ENCODE peak calls at places on chromosomes 13 and 19, in five cellular contexts. Y, L, U, O and J are unnamed samples.

GRCh38 chr13:38630780-38631179 is 56.1 kb upstream of the FREM2 start:
- DNase-seq in Y (peak), L (no peak), U (no peak), O (no peak), J (no peak)

GRCh38 chr13:42524487-42525034 is 49.4 kb upstream of the TNFSF11 start:
- DNase-seq in Y (no peak), L (no peak), U (no peak), O (peak), J (no peak)

GRCh38 chr19:6890938-6891337 is 3.6 kb downstream of the ADGRE1 start:
- DNase-seq in Y (no peak), L (no peak), U (no peak), O (no peak), J (no peak)

GRCh38 chr19:13875824-13876223 is 1.1 kb upstream of the NANOS3 start:
- DNase-seq in Y (no peak), L (no peak), U (no peak), O (no peak), J (no peak)

GRCh38 chr13:31875134-31875533 is 135.8 kb downstream of the RXFP2 start:
- DNase-seq in Y (no peak), L (no peak), U (no peak), O (no peak), J (no peak)

GRCh38 chr13:114067381-114067885 is 65.0 kb downstream of the RASA3 start:
- DNase-seq in Y (peak), L (peak), U (no peak), O (peak), J (no peak)

GRCh38 chr19:41993612-41994483 is at the start of gene ATP1A3:
- DNase-seq in Y (peak), L (peak), U (peak), O (peak), J (peak)

GRCh38 chr13:31413531-31413930 is 213.8 kb downstream of the B3GLCT start:
- DNase-seq in Y (no peak), L (no peak), U (no peak), O (no peak), J (no peak)

GRCh38 chr13:28475916-28476725 is 18.8 kb downstream of the FLT1 start:
- DNase-seq in Y (peak), L (peak), U (no peak), O (no peak), J (no peak)

GRCh38 chr19:21314676-21315075 is 14.5 kb downstream of the ZNF708 start:
- DNase-seq in Y (peak), L (no peak), U (no peak), O (no peak), J (no peak)

GRCh38 chr19:35940839-35941238 is 4.7 kb downstream of the LRFN3 start:
- DNase-seq in Y (no peak), L (no peak), U (no peak), O (no peak), J (no peak)

GRCh38 chr13:51844862-51845573 is at the start of gene TMEM272:
- DNase-seq in Y (peak), L (no peak), U (peak), O (peak), J (peak)

GRCh38 chr19:17321655-17322489 is 12.5 kb downstream of the DDA1 start:
- DNase-seq in Y (no peak), L (no peak), U (no peak), O (no peak), J (no peak)

GRCh38 chr13:77143325-77143907 is 116.5 kb upstream of the FBXL3 start:
- DNase-seq in Y (peak), L (peak), U (no peak), O (no peak), J (no peak)

GRCh38 chr13:32961724-32962123 is 54.5 kb upstream of the KL start:
- DNase-seq in Y (no peak), L (no peak), U (no peak), O (no peak), J (no peak)

GRCh38 chr13:73657821-73658540 is 476.2 kb downstream of the KLF12 start:
- DNase-seq in Y (no peak), L (no peak), U (no peak), O (no peak), J (no peak)

GRCh38 chr13:107438251-107438650 is 777.1 kb downstream of the LIG4 start:
- DNase-seq in Y (no peak), L (no peak), U (no peak), O (no peak), J (no peak)

GRCh38 chr13:48561461-48562224 is 28.8 kb upstream of the RCBTB2 start:
- DNase-seq in Y (no peak), L (no peak), U (no peak), O (no peak), J (no peak)

GRCh38 chr13:110600261-110600819 is 15.0 kb upstream of the NAXD start:
- DNase-seq in Y (no peak), L (no peak), U (no peak), O (no peak), J (no peak)

GRCh38 chr19:38650911-38651584 is 3.6 kb downstream of the ACTN4 start:
- DNase-seq in Y (peak), L (peak), U (no peak), O (no peak), J (no peak)

GRCh38 chr13:40017662-40018262 is 362.3 kb downstream of the COG6 start:
- DNase-seq in Y (no peak), L (no peak), U (no peak), O (no peak), J (no peak)

GRCh38 chr13:25973085-25973484 is 78.7 kb downstream of the SHISA2 start:
- DNase-seq in Y (no peak), L (no peak), U (no peak), O (no peak), J (no peak)

GRCh38 chr19:31214086-31214485 is 135.2 kb downstream of the TSHZ3 start:
- DNase-seq in Y (peak), L (peak), U (no peak), O (no peak), J (no peak)

GRCh38 chr13:103815619-103816018 is 749.4 kb upstream of the SLC10A2 start:
- DNase-seq in Y (no peak), L (peak), U (no peak), O (no peak), J (no peak)

GRCh38 chr19:37932985-37933953 is 26.3 kb downstream of the SIPA1L3 start:
- DNase-seq in Y (peak), L (peak), U (peak), O (no peak), J (no peak)

GRCh38 chr13:67506407-67506806 is 276.3 kb upstream of the PCDH9 start:
- DNase-seq in Y (no peak), L (no peak), U (no peak), O (no peak), J (no peak)

DNA sequence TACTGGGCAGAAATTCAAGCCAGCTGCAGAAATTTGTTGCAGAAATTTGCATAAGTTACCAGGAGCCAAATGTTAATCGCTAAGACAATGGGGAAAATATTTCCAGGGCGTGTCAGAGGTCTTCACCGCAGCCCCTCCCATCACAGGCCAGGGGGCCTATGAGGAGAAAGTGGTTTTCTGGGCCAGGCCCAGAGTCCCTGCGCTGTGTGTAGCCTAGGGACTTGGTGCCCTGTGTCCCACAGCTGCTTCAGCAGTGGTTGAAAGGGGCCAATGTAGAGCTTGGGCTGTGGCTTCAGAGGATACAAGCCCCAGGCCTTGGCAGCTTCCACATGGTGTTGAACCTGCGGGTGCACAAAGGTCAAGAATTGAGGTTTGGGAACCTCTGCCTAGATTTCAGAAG is 278.9 kb upstream of the PCDH9 start:
- DNase-seq in Y (no peak), L (no peak), U (peak), O (no peak), J (no peak)
- TF ChIP-seq CTCF in Y (no peak), L (no peak), U (no peak), O (no peak), J (no peak)

GRCh38 chr19:4342421-4343055 is 824 bp upstream of the MPND start:
- DNase-seq in Y (peak), L (peak), U (peak), O (peak), J (peak)

GRCh38 chr19:4343845-4344713 is 717 bp downstream of the MPND start:
- DNase-seq in Y (no peak), L (no peak), U (no peak), O (no peak), J (no peak)

GRCh38 chr19:4347521-4347920 is 4.2 kb downstream of the MPND start:
- DNase-seq in Y (no peak), L (no peak), U (no peak), O (no peak), J (no peak)

GRCh38 chr19:4345656-4346383 is 2.5 kb downstream of the MPND start:
- DNase-seq in Y (no peak), L (no peak), U (no peak), O (no peak), J (no peak)

DNA sequence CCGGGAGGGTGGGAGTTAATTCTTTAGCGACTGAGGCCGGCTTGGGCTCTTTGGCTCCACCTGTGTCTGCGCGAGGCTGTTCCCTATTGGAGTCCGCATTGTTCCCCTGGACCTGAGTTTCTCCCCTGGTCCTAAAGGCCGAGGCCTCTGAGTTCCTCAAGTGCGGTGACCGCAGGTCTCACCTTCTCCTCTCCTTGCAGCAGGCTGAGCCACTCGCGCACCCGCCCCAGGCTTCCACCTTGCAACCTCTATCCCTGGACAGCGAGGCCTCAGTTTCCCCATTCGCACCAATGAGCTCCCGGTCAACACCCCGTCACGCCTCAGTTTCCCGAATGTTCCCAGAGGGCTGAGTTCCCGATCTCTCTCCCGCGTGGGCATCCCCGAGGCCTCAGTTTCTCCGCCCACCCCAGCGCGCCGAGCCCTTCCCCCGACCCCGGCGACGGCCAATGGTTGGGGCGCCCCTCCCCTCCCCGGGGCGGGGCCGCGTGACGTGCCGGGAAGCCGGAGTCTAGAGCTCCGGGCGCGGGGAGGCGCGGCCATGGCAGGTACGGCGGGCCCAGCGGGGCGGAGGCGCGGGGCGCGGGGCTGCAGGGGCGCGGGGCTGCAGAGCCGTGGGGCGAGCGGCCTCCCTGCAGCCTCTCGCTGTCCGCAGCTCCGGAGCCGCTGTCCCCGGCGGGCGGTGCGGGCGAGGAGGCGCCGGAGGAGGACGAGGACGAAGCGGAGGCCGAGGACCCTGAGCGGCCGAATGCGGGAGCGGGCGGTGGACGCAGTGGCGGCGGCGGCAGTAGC is at the start of gene MPND:
- DNase-seq in Y (peak), L (peak), U (peak), O (peak), J (peak)
- TF ChIP-seq CTCF in Y (peak), L (peak), U (peak), O (peak), J (no peak)

GRCh38 chr19:51529301-51529700 is 2.2 kb downstream of the SIGLEC6 start:
- DNase-seq in Y (no peak), L (no peak), U (no peak), O (no peak), J (no peak)

GRCh38 chr19:51535535-51535934 is 4.1 kb upstream of the SIGLEC6 start:
- DNase-seq in Y (no peak), L (no peak), U (no peak), O (no peak), J (no peak)

GRCh38 chr19:51525731-51526130 is 5.7 kb downstream of the SIGLEC6 start:
- DNase-seq in Y (no peak), L (no peak), U (no peak), O (no peak), J (no peak)

GRCh38 chr19:51530616-51531015 is 854 bp downstream of the SIGLEC6 start:
- DNase-seq in Y (no peak), L (no peak), U (no peak), O (no peak), J (no peak)

DNA sequence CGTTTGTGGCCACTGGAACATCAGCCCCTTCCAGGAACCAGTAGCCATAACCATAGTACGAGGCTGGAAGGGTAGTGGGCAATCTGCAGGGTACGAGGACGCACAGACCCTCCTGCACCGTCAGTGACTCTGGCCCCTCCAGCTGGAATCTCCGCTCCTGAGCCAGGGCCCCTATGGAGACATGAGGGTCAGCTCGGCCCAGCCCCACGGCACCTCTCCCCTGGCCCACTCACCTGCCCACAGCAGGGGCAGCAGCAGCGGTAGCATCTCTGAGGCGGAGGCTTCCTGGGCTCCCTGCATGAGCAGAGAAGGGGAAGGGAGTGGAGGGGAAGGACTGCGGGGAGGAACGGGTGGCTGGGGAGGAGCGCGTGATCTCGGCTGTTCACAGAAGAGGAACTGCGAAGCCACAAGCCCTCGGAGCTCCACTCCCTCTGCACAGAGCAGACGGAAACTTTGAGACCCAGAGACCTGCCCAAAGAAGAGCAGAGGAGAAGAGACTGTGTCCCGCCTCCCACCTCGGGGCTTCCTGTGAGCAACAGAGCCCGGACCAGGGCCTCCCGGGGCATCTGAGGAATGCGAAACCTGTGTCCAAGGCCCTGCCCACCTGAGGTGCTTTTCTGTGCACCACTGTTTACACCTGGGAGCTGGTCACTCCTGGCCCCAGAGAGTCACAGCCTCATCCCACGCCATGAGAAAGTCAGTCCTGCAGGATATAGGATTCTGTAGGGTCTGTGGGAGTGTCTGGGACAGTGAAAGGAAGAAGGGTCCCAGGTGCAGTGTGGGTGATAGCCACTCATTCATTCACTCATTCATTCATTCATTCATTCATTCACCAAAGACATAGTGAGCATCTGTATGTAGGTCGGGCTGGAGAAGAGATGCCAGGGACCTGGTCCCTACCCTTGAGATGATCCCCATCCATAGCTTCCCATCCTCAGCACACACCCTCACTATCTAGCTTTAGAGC is at the start of gene SIGLEC6:
- DNase-seq in Y (no peak), L (no peak), U (no peak), O (peak), J (no peak)
- TF ChIP-seq CTCF in Y (no peak), L (no peak), U (no peak), O (no peak), J (no peak)

GRCh38 chr13:75482820-75483079 is 781 bp upstream of the TBC1D4 start:
- DNase-seq in Y (no peak), L (no peak), U (no peak), O (no peak), J (no peak)
- TF ChIP-seq CTCF in Y (no peak), L (no peak), U (no peak), O (no peak), J (no peak)